ENCODE peak calls at places on chromosomes 11 and 22, in five cellular contexts. R is CD8-positive, alpha-beta T cell; E is activated CD8-positive, alpha-beta memory T cell treated with anti-CD3 and anti-CD28 coated beads for 1 hour; X is retina; Y is NCI-H748 treated with DMSO at 0.1 percent for 48 hours. W is an unnamed sample.

GRCh38 chr11:116535120-116535519 is 237.7 kb downstream of the BUD13 start:
- DNase-seq in R (no peak), E (no peak), Y (no peak), X (no peak), W (no peak)

GRCh38 chr11:60988658-60989057 is 17.2 kb downstream of the CD6 start:
- DNase-seq in E (no peak), Y (no peak), R (peak), X (no peak), W (no peak)

GRCh38 chr22:49211176-49211575 is 616.5 kb downstream of the BRD1 start:
- DNase-seq in Y (no peak), E (no peak), R (no peak), X (no peak), W (no peak)

GRCh38 chr22:42939941-42940653 is 74.9 kb downstream of the PACSIN2 start:
- DNase-seq in R (no peak), E (no peak), Y (peak), X (no peak), W (no peak)

GRCh38 chr22:20130319-20130718 is 1.3 kb upstream of the ZDHHC8 start:
- DNase-seq in E (no peak), R (no peak), Y (no peak), X (no peak), W (no peak)

GRCh38 chr11:60966867-60967266 is 4.6 kb upstream of the CD6 start:
- DNase-seq in Y (no peak), X (no peak), E (no peak), R (no peak), W (no peak)

GRCh38 chr11:116454020-116454645 is 318.7 kb downstream of the BUD13 start:
- DNase-seq in X (peak), Y (no peak), E (no peak), R (no peak), W (no peak)

GRCh38 chr11:87529486-87529885 is 491.8 kb downstream of the TMEM135 start:
- DNase-seq in E (no peak), Y (no peak), X (no peak), R (no peak), W (no peak)

GRCh38 chr22:42648368-42649260 is 578 bp downstream of the CYB5R3 start:
- DNase-seq in X (peak), Y (no peak), R (no peak), E (no peak), W (peak)

GRCh38 chr11:101866619-101867491 is 48.0 kb upstream of the CEP126 start:
- DNase-seq in R (no peak), Y (peak), X (no peak), E (no peak), W (no peak)

GRCh38 chr11:44633641-44634040 is 68.2 kb downstream of the CD82 start:
- DNase-seq in Y (no peak), R (no peak), E (no peak), X (no peak), W (no peak)

GRCh38 chr22:35590634-35591295 is 26.4 kb downstream of the MB start:
- DNase-seq in E (no peak), R (no peak), Y (no peak), X (no peak), W (no peak)

GRCh38 chr11:123800041-123800440 is 6.1 kb downstream of the OR6M1 start:
- DNase-seq in E (no peak), R (no peak), Y (no peak), X (peak), W (no peak)

GRCh38 chr22:41619979-41620645 is 731 bp downstream of the DESI1 start:
- DNase-seq in R (peak), E (no peak), Y (no peak), X (no peak), W (no peak)

GRCh38 chr11:12430351-12430750 is 53.0 kb downstream of the PARVA start:
- DNase-seq in Y (no peak), E (no peak), X (no peak), R (no peak), W (no peak)

GRCh38 chr11:11979487-11980117 is 28.8 kb downstream of the DKK3 start:
- DNase-seq in Y (no peak), X (peak), E (no peak), R (no peak), W (no peak)

GRCh38 chr11:33835143-33835878 is 56.6 kb downstream of the LMO2 start:
- DNase-seq in R (no peak), X (no peak), E (no peak), Y (peak), W (no peak)

GRCh38 chr11:127106142-127106541 is 105.6 kb upstream of the KIRREL3 start:
- DNase-seq in E (no peak), R (no peak), Y (no peak), X (peak), W (no peak)

GRCh38 chr11:63762662-63763505 is 5.7 kb downstream of the ZFTA start:
- DNase-seq in X (peak), R (no peak), E (no peak), Y (peak), W (peak)

GRCh38 chr11:65594991-65595920 is at the start of gene KCNK7:
- DNase-seq in X (no peak), R (no peak), E (no peak), Y (no peak), W (peak)

GRCh38 chr11:17508306-17508705 is 31.7 kb upstream of the ABCC8 start:
- DNase-seq in Y (no peak), R (no peak), X (no peak), E (no peak), W (no peak)

GRCh38 chr11:30092518-30092917 is 75.7 kb upstream of the KCNA4 start:
- DNase-seq in R (no peak), Y (no peak), X (no peak), E (no peak), W (no peak)

GRCh38 chr11:111906680-111907079 is 4.9 kb downstream of the CRYAB start:
- DNase-seq in X (no peak), E (no peak), Y (no peak), R (no peak), W (no peak)

GRCh38 chr11:67644042-67644441 is 4.5 kb upstream of the TBX10 start:
- DNase-seq in X (no peak), E (no peak), R (no peak), Y (no peak), W (no peak)

GRCh38 chr11:128205796-128206195 is 381.6 kb downstream of the ETS1 start:
- DNase-seq in E (no peak), R (no peak), Y (no peak), X (no peak), W (no peak)

GRCh38 chr22:21099578-21099977 is 53.8 kb downstream of the LRRC74B start:
- DNase-seq in R (no peak), Y (no peak), E (no peak), X (no peak), W (no peak)

GRCh38 chr22:20112623-20113511 is 3.0 kb upstream of the RANBP1 start:
- DNase-seq in R (no peak), E (no peak), X (no peak), Y (no peak), W (peak)

GRCh38 chr11:72432347-72433287 is 1.7 kb downstream of the CLPB start:
- DNase-seq in X (no peak), R (no peak), E (no peak), Y (no peak), W (no peak)

GRCh38 chr22:42844756-42845155 is 12.3 kb downstream of the ARFGAP3 start:
- DNase-seq in E (no peak), R (no peak), X (no peak), Y (no peak), W (no peak)

GRCh38 chr11:4118107-4118506 is 23.5 kb downstream of the RRM1 start:
- DNase-seq in E (no peak), R (no peak), X (no peak), Y (no peak), W (no peak)

GRCh38 chr11:94793002-94793401 is 24.8 kb downstream of the AMOTL1 start:
- DNase-seq in X (no peak), Y (no peak), R (no peak), E (no peak), W (no peak)

GRCh38 chr22:36350751-36351594 is 36.8 kb downstream of the MYH9 start:
- DNase-seq in R (peak), Y (no peak), X (peak), E (no peak), W (no peak)

GRCh38 chr11:10144954-10145353 is 149.1 kb downstream of the SBF2 start:
- DNase-seq in Y (no peak), X (no peak), R (no peak), E (no peak), W (no peak)

GRCh38 chr11:78768947-78769346 is 194.3 kb upstream of the NARS2 start:
- DNase-seq in R (no peak), Y (no peak), E (no peak), X (no peak), W (no peak)

GRCh38 chr11:132718711-132719641 is 813.3 kb downstream of the OPCML start:
- DNase-seq in Y (no peak), X (no peak), E (peak), R (peak), W (no peak)

GRCh38 chr11:125262194-125262824 is 97.8 kb downstream of the PKNOX2 start:
- DNase-seq in Y (no peak), X (peak), E (no peak), R (no peak), W (no peak)

GRCh38 chr11:10473371-10473770 is 18.3 kb downstream of the AMPD3 start:
- DNase-seq in R (no peak), X (no peak), E (no peak), Y (no peak), W (no peak)

GRCh38 chr11:62392944-62393628 is 25.7 kb upstream of the SCGB1A1 start:
- DNase-seq in R (no peak), X (no peak), Y (no peak), E (no peak), W (no peak)

GRCh38 chr11:34859496-34859895 is 56.7 kb downstream of the APIP start:
- DNase-seq in E (no peak), Y (no peak), R (no peak), X (peak), W (no peak)